ENCODE peak calls at places on chromosomes 5 and 9, in ten cellular contexts. One of them, this sample, is unnamed.

GRCh38 chr9:125260564-125260963 is 1.1 kb upstream of the GAPVD1 start:
- DNase-seq in NCI-H446: peak
- DNase-seq in MM.1S: no peak
- DNase-seq in tibial nerve: no peak
- DNase-seq in C1 segment of cervical spinal cord: no peak
- DNase-seq in stimulated activated CD4-positive, alpha-beta T cell treated with anti-CD3 and anti-CD28 coated beads, TNF-alpha, amount 100 ng/mL, for 24 hours: no peak
- DNase-seq in RWPE1: no peak
- DNase-seq in HCEC 1CT: no peak
- DNase-seq in A673: no peak
- DNase-seq in posterior cingulate gyrus: no peak
- DNase-seq in this sample: no peak

GRCh38 chr5:148739524-148739923 is 85.2 kb upstream of the HTR4 start:
- DNase-seq in stimulated activated CD4-positive, alpha-beta T cell treated with anti-CD3 and anti-CD28 coated beads, TNF-alpha, amount 100 ng/mL, for 24 hours: no peak
- DNase-seq in HCEC 1CT: no peak
- DNase-seq in posterior cingulate gyrus: no peak
- DNase-seq in NCI-H446: no peak
- DNase-seq in RWPE1: no peak
- DNase-seq in tibial nerve: no peak
- DNase-seq in C1 segment of cervical spinal cord: no peak
- DNase-seq in A673: no peak
- DNase-seq in MM.1S: no peak
- DNase-seq in this sample: no peak

GRCh38 chr5:11370985-11371384 is 533.3 kb downstream of the CTNND2 start:
- DNase-seq in C1 segment of cervical spinal cord: no peak
- DNase-seq in NCI-H446: no peak
- DNase-seq in posterior cingulate gyrus: no peak
- DNase-seq in RWPE1: no peak
- DNase-seq in tibial nerve: no peak
- DNase-seq in A673: no peak
- DNase-seq in MM.1S: no peak
- DNase-seq in stimulated activated CD4-positive, alpha-beta T cell treated with anti-CD3 and anti-CD28 coated beads, TNF-alpha, amount 100 ng/mL, for 24 hours: no peak
- DNase-seq in HCEC 1CT: no peak
- DNase-seq in this sample: no peak

GRCh38 chr5:137296213-137296702 is 202.9 kb downstream of the SPOCK1 start:
- DNase-seq in C1 segment of cervical spinal cord: no peak
- DNase-seq in RWPE1: no peak
- DNase-seq in stimulated activated CD4-positive, alpha-beta T cell treated with anti-CD3 and anti-CD28 coated beads, TNF-alpha, amount 100 ng/mL, for 24 hours: no peak
- DNase-seq in posterior cingulate gyrus: no peak
- DNase-seq in HCEC 1CT: no peak
- DNase-seq in tibial nerve: no peak
- DNase-seq in MM.1S: no peak
- DNase-seq in NCI-H446: no peak
- DNase-seq in A673: no peak
- DNase-seq in this sample: no peak

GRCh38 chr5:76684012-76684731 is 31.8 kb upstream of the F2R start:
- DNase-seq in HCEC 1CT: no peak
- DNase-seq in stimulated activated CD4-positive, alpha-beta T cell treated with anti-CD3 and anti-CD28 coated beads, TNF-alpha, amount 100 ng/mL, for 24 hours: no peak
- DNase-seq in MM.1S: no peak
- DNase-seq in RWPE1: no peak
- DNase-seq in tibial nerve: no peak
- DNase-seq in A673: peak
- DNase-seq in C1 segment of cervical spinal cord: no peak
- DNase-seq in posterior cingulate gyrus: no peak
- DNase-seq in NCI-H446: no peak
- DNase-seq in this sample: no peak

GRCh38 chr5:93587919-93588585 is 5.0 kb downstream of the NR2F1 start:
- DNase-seq in NCI-H446: no peak
- DNase-seq in C1 segment of cervical spinal cord: no peak
- DNase-seq in RWPE1: no peak
- DNase-seq in posterior cingulate gyrus: no peak
- DNase-seq in HCEC 1CT: peak
- DNase-seq in A673: no peak
- DNase-seq in stimulated activated CD4-positive, alpha-beta T cell treated with anti-CD3 and anti-CD28 coated beads, TNF-alpha, amount 100 ng/mL, for 24 hours: no peak
- DNase-seq in tibial nerve: no peak
- DNase-seq in MM.1S: no peak
- DNase-seq in this sample: no peak

GRCh38 chr9:11417782-11418181 is 805.0 kb upstream of the PTPRD start:
- DNase-seq in HCEC 1CT: no peak
- DNase-seq in C1 segment of cervical spinal cord: no peak
- DNase-seq in RWPE1: no peak
- DNase-seq in A673: no peak
- DNase-seq in posterior cingulate gyrus: no peak
- DNase-seq in tibial nerve: no peak
- DNase-seq in NCI-H446: no peak
- DNase-seq in stimulated activated CD4-positive, alpha-beta T cell treated with anti-CD3 and anti-CD28 coated beads, TNF-alpha, amount 100 ng/mL, for 24 hours: no peak
- DNase-seq in MM.1S: no peak
- DNase-seq in this sample: no peak

GRCh38 chr5:174454464-174454863 is 269.9 kb upstream of the MSX2 start:
- DNase-seq in C1 segment of cervical spinal cord: no peak
- DNase-seq in tibial nerve: no peak
- DNase-seq in NCI-H446: no peak
- DNase-seq in stimulated activated CD4-positive, alpha-beta T cell treated with anti-CD3 and anti-CD28 coated beads, TNF-alpha, amount 100 ng/mL, for 24 hours: no peak
- DNase-seq in HCEC 1CT: no peak
- DNase-seq in A673: no peak
- DNase-seq in MM.1S: peak
- DNase-seq in posterior cingulate gyrus: no peak
- DNase-seq in RWPE1: no peak
- DNase-seq in this sample: no peak

GRCh38 chr5:111063709-111064322 is 7.7 kb upstream of the TSLP start:
- DNase-seq in A673: no peak
- DNase-seq in tibial nerve: no peak
- DNase-seq in MM.1S: peak
- DNase-seq in posterior cingulate gyrus: no peak
- DNase-seq in stimulated activated CD4-positive, alpha-beta T cell treated with anti-CD3 and anti-CD28 coated beads, TNF-alpha, amount 100 ng/mL, for 24 hours: no peak
- DNase-seq in C1 segment of cervical spinal cord: no peak
- DNase-seq in HCEC 1CT: no peak
- DNase-seq in RWPE1: peak
- DNase-seq in NCI-H446: no peak
- DNase-seq in this sample: peak

GRCh38 chr5:151890299-151890698 is 34.4 kb downstream of the GLRA1 start:
- DNase-seq in MM.1S: no peak
- DNase-seq in NCI-H446: no peak
- DNase-seq in tibial nerve: no peak
- DNase-seq in stimulated activated CD4-positive, alpha-beta T cell treated with anti-CD3 and anti-CD28 coated beads, TNF-alpha, amount 100 ng/mL, for 24 hours: no peak
- DNase-seq in posterior cingulate gyrus: no peak
- DNase-seq in RWPE1: no peak
- DNase-seq in A673: no peak
- DNase-seq in HCEC 1CT: no peak
- DNase-seq in C1 segment of cervical spinal cord: no peak
- DNase-seq in this sample: no peak

GRCh38 chr9:113650207-113651131 is 186.9 kb downstream of the RGS3 start:
- DNase-seq in stimulated activated CD4-positive, alpha-beta T cell treated with anti-CD3 and anti-CD28 coated beads, TNF-alpha, amount 100 ng/mL, for 24 hours: no peak
- DNase-seq in C1 segment of cervical spinal cord: no peak
- DNase-seq in A673: no peak
- DNase-seq in HCEC 1CT: peak
- DNase-seq in MM.1S: no peak
- DNase-seq in tibial nerve: no peak
- DNase-seq in posterior cingulate gyrus: no peak
- DNase-seq in NCI-H446: no peak
- DNase-seq in RWPE1: peak
- DNase-seq in this sample: no peak

GRCh38 chr5:132059696-132060500 is 557 bp upstream of the IL3 start:
- DNase-seq in C1 segment of cervical spinal cord: no peak
- DNase-seq in RWPE1: no peak
- DNase-seq in stimulated activated CD4-positive, alpha-beta T cell treated with anti-CD3 and anti-CD28 coated beads, TNF-alpha, amount 100 ng/mL, for 24 hours: no peak
- DNase-seq in tibial nerve: no peak
- DNase-seq in HCEC 1CT: no peak
- DNase-seq in NCI-H446: no peak
- DNase-seq in MM.1S: no peak
- DNase-seq in A673: no peak
- DNase-seq in posterior cingulate gyrus: no peak
- DNase-seq in this sample: no peak

GRCh38 chr5:143657814-143658395 is 154.1 kb upstream of the HMHB1 start:
- DNase-seq in MM.1S: no peak
- DNase-seq in RWPE1: no peak
- DNase-seq in tibial nerve: no peak
- DNase-seq in NCI-H446: peak
- DNase-seq in posterior cingulate gyrus: no peak
- DNase-seq in stimulated activated CD4-positive, alpha-beta T cell treated with anti-CD3 and anti-CD28 coated beads, TNF-alpha, amount 100 ng/mL, for 24 hours: no peak
- DNase-seq in C1 segment of cervical spinal cord: no peak
- DNase-seq in A673: peak
- DNase-seq in HCEC 1CT: no peak
- DNase-seq in this sample: no peak

GRCh38 chr5:83522431-83522830 is 50.9 kb downstream of the VCAN start:
- DNase-seq in posterior cingulate gyrus: no peak
- DNase-seq in RWPE1: no peak
- DNase-seq in A673: no peak
- DNase-seq in stimulated activated CD4-positive, alpha-beta T cell treated with anti-CD3 and anti-CD28 coated beads, TNF-alpha, amount 100 ng/mL, for 24 hours: no peak
- DNase-seq in C1 segment of cervical spinal cord: no peak
- DNase-seq in NCI-H446: no peak
- DNase-seq in HCEC 1CT: no peak
- DNase-seq in tibial nerve: no peak
- DNase-seq in MM.1S: no peak
- DNase-seq in this sample: no peak

GRCh38 chr9:70567511-70567910 is 153.1 kb upstream of the KLF9 start:
- DNase-seq in NCI-H446: no peak
- DNase-seq in HCEC 1CT: no peak
- DNase-seq in A673: no peak
- DNase-seq in MM.1S: no peak
- DNase-seq in stimulated activated CD4-positive, alpha-beta T cell treated with anti-CD3 and anti-CD28 coated beads, TNF-alpha, amount 100 ng/mL, for 24 hours: no peak
- DNase-seq in RWPE1: no peak
- DNase-seq in C1 segment of cervical spinal cord: no peak
- DNase-seq in posterior cingulate gyrus: no peak
- DNase-seq in tibial nerve: no peak
- DNase-seq in this sample: no peak

GRCh38 chr5:170622933-170623332 is 119.1 kb downstream of the KCNIP1 start:
- DNase-seq in stimulated activated CD4-positive, alpha-beta T cell treated with anti-CD3 and anti-CD28 coated beads, TNF-alpha, amount 100 ng/mL, for 24 hours: no peak
- DNase-seq in RWPE1: no peak
- DNase-seq in MM.1S: no peak
- DNase-seq in tibial nerve: no peak
- DNase-seq in HCEC 1CT: no peak
- DNase-seq in C1 segment of cervical spinal cord: no peak
- DNase-seq in A673: no peak
- DNase-seq in posterior cingulate gyrus: no peak
- DNase-seq in NCI-H446: no peak
- DNase-seq in this sample: no peak

GRCh38 chr5:14872070-14872989 is 752 bp upstream of the ANKH start:
- DNase-seq in C1 segment of cervical spinal cord: peak
- DNase-seq in tibial nerve: peak
- DNase-seq in HCEC 1CT: peak
- DNase-seq in posterior cingulate gyrus: peak
- DNase-seq in A673: peak
- DNase-seq in MM.1S: peak
- DNase-seq in RWPE1: no peak
- DNase-seq in NCI-H446: no peak
- DNase-seq in stimulated activated CD4-positive, alpha-beta T cell treated with anti-CD3 and anti-CD28 coated beads, TNF-alpha, amount 100 ng/mL, for 24 hours: peak
- DNase-seq in this sample: peak

GRCh38 chr9:35406183-35406959 is 83.5 kb upstream of the RUSC2 start:
- DNase-seq in NCI-H446: no peak
- DNase-seq in A673: no peak
- DNase-seq in RWPE1: peak
- DNase-seq in HCEC 1CT: no peak
- DNase-seq in stimulated activated CD4-positive, alpha-beta T cell treated with anti-CD3 and anti-CD28 coated beads, TNF-alpha, amount 100 ng/mL, for 24 hours: peak
- DNase-seq in tibial nerve: no peak
- DNase-seq in MM.1S: no peak
- DNase-seq in C1 segment of cervical spinal cord: no peak
- DNase-seq in posterior cingulate gyrus: no peak
- DNase-seq in this sample: no peak

GRCh38 chr9:8366161-8366926 is 566.8 kb upstream of the DMAC1 start:
- DNase-seq in MM.1S: no peak
- DNase-seq in C1 segment of cervical spinal cord: no peak
- DNase-seq in stimulated activated CD4-positive, alpha-beta T cell treated with anti-CD3 and anti-CD28 coated beads, TNF-alpha, amount 100 ng/mL, for 24 hours: no peak
- DNase-seq in tibial nerve: no peak
- DNase-seq in HCEC 1CT: no peak
- DNase-seq in RWPE1: no peak
- DNase-seq in NCI-H446: no peak
- DNase-seq in posterior cingulate gyrus: no peak
- DNase-seq in A673: no peak
- DNase-seq in this sample: no peak

GRCh38 chr5:92560698-92561361 is 1020.2 kb downstream of the NR2F1-AS1 start:
- DNase-seq in HCEC 1CT: peak
- DNase-seq in NCI-H446: no peak
- DNase-seq in stimulated activated CD4-positive, alpha-beta T cell treated with anti-CD3 and anti-CD28 coated beads, TNF-alpha, amount 100 ng/mL, for 24 hours: no peak
- DNase-seq in C1 segment of cervical spinal cord: no peak
- DNase-seq in tibial nerve: no peak
- DNase-seq in RWPE1: no peak
- DNase-seq in MM.1S: no peak
- DNase-seq in posterior cingulate gyrus: no peak
- DNase-seq in A673: peak
- DNase-seq in this sample: no peak

GRCh38 chr5:129163979-129164378 is 69.4 kb downstream of the ISOC1 start:
- DNase-seq in A673: no peak
- DNase-seq in MM.1S: no peak
- DNase-seq in tibial nerve: no peak
- DNase-seq in HCEC 1CT: no peak
- DNase-seq in posterior cingulate gyrus: no peak
- DNase-seq in C1 segment of cervical spinal cord: no peak
- DNase-seq in NCI-H446: no peak
- DNase-seq in RWPE1: no peak
- DNase-seq in stimulated activated CD4-positive, alpha-beta T cell treated with anti-CD3 and anti-CD28 coated beads, TNF-alpha, amount 100 ng/mL, for 24 hours: no peak
- DNase-seq in this sample: no peak

GRCh38 chr5:119360905-119361605 is 5.2 kb downstream of the TNFAIP8 start:
- DNase-seq in posterior cingulate gyrus: no peak
- DNase-seq in RWPE1: peak
- DNase-seq in stimulated activated CD4-positive, alpha-beta T cell treated with anti-CD3 and anti-CD28 coated beads, TNF-alpha, amount 100 ng/mL, for 24 hours: no peak
- DNase-seq in C1 segment of cervical spinal cord: no peak
- DNase-seq in MM.1S: no peak
- DNase-seq in tibial nerve: no peak
- DNase-seq in HCEC 1CT: peak
- DNase-seq in A673: no peak
- DNase-seq in NCI-H446: no peak
- DNase-seq in this sample: no peak

GRCh38 chr5:118126159-118126558 is 862.2 kb downstream of the DTWD2 start:
- DNase-seq in MM.1S: peak
- DNase-seq in RWPE1: no peak
- DNase-seq in posterior cingulate gyrus: no peak
- DNase-seq in C1 segment of cervical spinal cord: no peak
- DNase-seq in A673: no peak
- DNase-seq in HCEC 1CT: peak
- DNase-seq in tibial nerve: no peak
- DNase-seq in NCI-H446: no peak
- DNase-seq in stimulated activated CD4-positive, alpha-beta T cell treated with anti-CD3 and anti-CD28 coated beads, TNF-alpha, amount 100 ng/mL, for 24 hours: no peak
- DNase-seq in this sample: no peak

GRCh38 chr5:16886366-16886736 is 49.7 kb downstream of the MYO10 start:
- DNase-seq in HCEC 1CT: peak
- DNase-seq in MM.1S: no peak
- DNase-seq in C1 segment of cervical spinal cord: no peak
- DNase-seq in NCI-H446: no peak
- DNase-seq in RWPE1: no peak
- DNase-seq in stimulated activated CD4-positive, alpha-beta T cell treated with anti-CD3 and anti-CD28 coated beads, TNF-alpha, amount 100 ng/mL, for 24 hours: no peak
- DNase-seq in A673: no peak
- DNase-seq in tibial nerve: no peak
- DNase-seq in posterior cingulate gyrus: no peak
- DNase-seq in this sample: no peak

GRCh38 chr9:136564379-136564988 is 18.6 kb upstream of the NOTCH1 start:
- DNase-seq in tibial nerve: peak
- DNase-seq in posterior cingulate gyrus: no peak
- DNase-seq in A673: no peak
- DNase-seq in RWPE1: no peak
- DNase-seq in C1 segment of cervical spinal cord: peak
- DNase-seq in MM.1S: peak
- DNase-seq in HCEC 1CT: peak
- DNase-seq in NCI-H446: no peak
- DNase-seq in stimulated activated CD4-positive, alpha-beta T cell treated with anti-CD3 and anti-CD28 coated beads, TNF-alpha, amount 100 ng/mL, for 24 hours: no peak
- DNase-seq in this sample: peak

GRCh38 chr9:135702002-135702721 is at the start of gene KCNT1:
- DNase-seq in HCEC 1CT: peak
- DNase-seq in tibial nerve: peak
- DNase-seq in stimulated activated CD4-positive, alpha-beta T cell treated with anti-CD3 and anti-CD28 coated beads, TNF-alpha, amount 100 ng/mL, for 24 hours: peak
- DNase-seq in A673: peak
- DNase-seq in RWPE1: peak
- DNase-seq in posterior cingulate gyrus: peak
- DNase-seq in MM.1S: peak
- DNase-seq in C1 segment of cervical spinal cord: peak
- DNase-seq in NCI-H446: no peak
- DNase-seq in this sample: peak

GRCh38 chr5:93249651-93250289 is 331.2 kb downstream of the NR2F1-AS1 start:
- DNase-seq in A673: no peak
- DNase-seq in RWPE1: peak
- DNase-seq in posterior cingulate gyrus: no peak
- DNase-seq in tibial nerve: no peak
- DNase-seq in HCEC 1CT: no peak
- DNase-seq in stimulated activated CD4-positive, alpha-beta T cell treated with anti-CD3 and anti-CD28 coated beads, TNF-alpha, amount 100 ng/mL, for 24 hours: no peak
- DNase-seq in NCI-H446: no peak
- DNase-seq in C1 segment of cervical spinal cord: no peak
- DNase-seq in MM.1S: no peak
- DNase-seq in this sample: no peak

GRCh38 chr5:43701227-43701626 is 98.2 kb downstream of the NNT start:
- DNase-seq in tibial nerve: no peak
- DNase-seq in MM.1S: no peak
- DNase-seq in NCI-H446: no peak
- DNase-seq in C1 segment of cervical spinal cord: no peak
- DNase-seq in RWPE1: no peak
- DNase-seq in posterior cingulate gyrus: no peak
- DNase-seq in A673: no peak
- DNase-seq in stimulated activated CD4-positive, alpha-beta T cell treated with anti-CD3 and anti-CD28 coated beads, TNF-alpha, amount 100 ng/mL, for 24 hours: no peak
- DNase-seq in HCEC 1CT: no peak
- DNase-seq in this sample: no peak